ENCODE peak calls at places on chromosome 18, in four cellular contexts. X, E, V and Z are unnamed samples.

GRCh38 chr18:44761812-44762211 is 81.1 kb downstream of the SETBP1 start:
- DNase-seq in X (no peak), V (no peak), E (no peak), Z (no peak)

GRCh38 chr18:2981212-2981728 is 31.7 kb downstream of the LPIN2 start:
- DNase-seq in X (peak; percentile 72), E (peak; percentile 94), V (peak; percentile 42), Z (peak; percentile 28)

GRCh38 chr18:58529714-58530354 is 99.1 kb downstream of the ALPK2 start:
- DNase-seq in E (peak; percentile 75), V (peak; percentile 16), X (peak; percentile 24), Z (peak; percentile 60)

GRCh38 chr18:69490813-69491212 is 90.1 kb downstream of the DOK6 start:
- DNase-seq in V (peak; percentile 46), X (peak; percentile 23), E (peak; percentile 49), Z (peak; percentile 13)

GRCh38 chr18:45962461-45962860 is 4.7 kb downstream of the EPG5 start:
- DNase-seq in V (no peak), X (no peak), E (peak; percentile 87), Z (peak; percentile 45)

GRCh38 chr18:77004555-77005380 is 127.8 kb downstream of the MBP start:
- DNase-seq in X (no peak), E (no peak), V (no peak), Z (no peak)

GRCh38 chr18:4544131-4544530 is 89.0 kb upstream of the DLGAP1 start:
- DNase-seq in V (no peak), E (peak; percentile 0), X (no peak), Z (no peak)

GRCh38 chr18:34928068-34928753 is 113.0 kb upstream of the MAPRE2 start:
- DNase-seq in V (no peak), X (no peak), E (no peak), Z (no peak)

GRCh38 chr18:77346446-77346845 is 96.8 kb downstream of the GALR1 start:
- DNase-seq in E (peak; percentile 60), X (no peak), V (no peak), Z (no peak)

GRCh38 chr18:12021596-12021995 is 40.3 kb downstream of the IMPA2 start:
- DNase-seq in X (no peak), E (no peak), V (no peak), Z (no peak)

GRCh38 chr18:12868576-12868975 is 15.5 kb downstream of the PTPN2 start:
- DNase-seq in E (no peak), X (no peak), V (no peak), Z (no peak)

GRCh38 chr18:74196220-74197119 is 48.1 kb downstream of the TIMM21 start:
- DNase-seq in X (peak; percentile 15), V (no peak), E (peak; percentile 77), Z (peak; percentile 52)

GRCh38 chr18:52348209-52348608 is 8.2 kb downstream of the DCC start:
- DNase-seq in X (no peak), E (peak; percentile 7), V (no peak), Z (no peak)

GRCh38 chr18:48800877-48801727 is 149.7 kb downstream of the SMAD7 start:
- DNase-seq in E (peak; percentile 31), X (no peak), V (peak; percentile 11), Z (no peak)

GRCh38 chr18:38545071-38545470 is 979.5 kb upstream of the CELF4 start:
- DNase-seq in V (no peak), X (no peak), E (no peak), Z (no peak)

GRCh38 chr18:46335551-46336059 is 231.4 kb downstream of the HAUS1 start:
- DNase-seq in E (no peak), X (no peak), V (no peak), Z (no peak)

GRCh38 chr18:54254265-54254758 is 15.0 kb upstream of the POLI start:
- DNase-seq in E (peak; percentile 65), X (no peak), V (no peak), Z (no peak)

GRCh38 chr18:60485207-60485606 is 112.6 kb upstream of the MC4R start:
- DNase-seq in E (peak; percentile 17), V (no peak), X (no peak), Z (peak; percentile 2)

GRCh38 chr18:70422061-70422965 is 133.5 kb downstream of the SOCS6 start:
- DNase-seq in X (peak; percentile 63), E (peak; percentile 97), V (peak; percentile 92), Z (peak; percentile 76)

GRCh38 chr18:10329116-10329515 is 125.3 kb upstream of the APCDD1 start:
- DNase-seq in V (no peak), X (no peak), E (peak; percentile 4), Z (peak; percentile 8)

GRCh38 chr18:54263904-54264336 is 5.4 kb upstream of the POLI start:
- DNase-seq in X (no peak), E (no peak), V (no peak), Z (no peak)

GRCh38 chr18:28087173-28087563 is 89.8 kb downstream of the CDH2 start:
- DNase-seq in V (no peak), X (no peak), E (peak; percentile 43), Z (no peak)

GRCh38 chr18:62682396-62682795 is 32.9 kb upstream of the PHLPP1 start:
- DNase-seq in V (no peak), X (no peak), E (no peak), Z (no peak)

GRCh38 chr18:21241224-21242131 is 554 bp upstream of the GREB1L start:
- DNase-seq in V (no peak), X (no peak), E (no peak), Z (no peak)

GRCh38 chr18:35481960-35482366 is 15.8 kb downstream of the INO80C start:
- DNase-seq in E (no peak), V (no peak), X (no peak), Z (no peak)

GRCh38 chr18:6811816-6812215 is 82.3 kb downstream of the ARHGAP28 start:
- DNase-seq in E (no peak), X (no peak), V (no peak), Z (peak; percentile 20)

GRCh38 chr18:76167440-76167839 is 327.6 kb downstream of the ZNF516 start:
- DNase-seq in X (no peak), V (no peak), E (no peak), Z (no peak)

GRCh38 chr18:10771053-10771709 is 245.4 kb downstream of the NAPG start:
- DNase-seq in V (no peak), X (no peak), E (peak; percentile 3), Z (peak; percentile 38)

GRCh38 chr18:12236934-12237832 is 17.0 kb upstream of the CIDEA start:
- DNase-seq in E (peak; percentile 68), X (no peak), V (no peak), Z (no peak)

GRCh38 chr18:74869904-74870863 is 272.5 kb downstream of the ZNF407 start:
- DNase-seq in E (peak; percentile 12), X (no peak), V (no peak), Z (no peak)

GRCh38 chr18:35185771-35186170 is 55.1 kb upstream of the ZNF397 start:
- DNase-seq in E (no peak), X (no peak), V (no peak), Z (no peak)

GRCh38 chr18:74514860-74515495 is 18.8 kb downstream of the CNDP2 start:
- DNase-seq in E (no peak), V (no peak), X (no peak), Z (no peak)

GRCh38 chr18:3498705-3499451 is 48.9 kb downstream of the TGIF1 start:
- DNase-seq in X (no peak), V (no peak), E (peak; percentile 47), Z (no peak)

GRCh38 chr18:58161659-58162058 is 117.6 kb downstream of the NEDD4L start:
- DNase-seq in V (no peak), E (peak; percentile 36), X (no peak), Z (no peak)

GRCh38 chr18:12278153-12278764 is 24.1 kb downstream of the CIDEA start:
- DNase-seq in E (peak; percentile 34), X (no peak), V (no peak), Z (no peak)

GRCh38 chr18:45441110-45441842 is 174.0 kb upstream of the SLC14A2 start:
- DNase-seq in X (no peak), V (no peak), E (peak; percentile 9), Z (no peak)

GRCh38 chr18:50439460-50440015 is 64.7 kb downstream of the SKA1 start:
- DNase-seq in E (no peak), V (no peak), X (no peak), Z (no peak)
- TF ChIP-seq CTCF in E (no peak), V (no peak), X (no peak), Z (no peak)

DNA sequence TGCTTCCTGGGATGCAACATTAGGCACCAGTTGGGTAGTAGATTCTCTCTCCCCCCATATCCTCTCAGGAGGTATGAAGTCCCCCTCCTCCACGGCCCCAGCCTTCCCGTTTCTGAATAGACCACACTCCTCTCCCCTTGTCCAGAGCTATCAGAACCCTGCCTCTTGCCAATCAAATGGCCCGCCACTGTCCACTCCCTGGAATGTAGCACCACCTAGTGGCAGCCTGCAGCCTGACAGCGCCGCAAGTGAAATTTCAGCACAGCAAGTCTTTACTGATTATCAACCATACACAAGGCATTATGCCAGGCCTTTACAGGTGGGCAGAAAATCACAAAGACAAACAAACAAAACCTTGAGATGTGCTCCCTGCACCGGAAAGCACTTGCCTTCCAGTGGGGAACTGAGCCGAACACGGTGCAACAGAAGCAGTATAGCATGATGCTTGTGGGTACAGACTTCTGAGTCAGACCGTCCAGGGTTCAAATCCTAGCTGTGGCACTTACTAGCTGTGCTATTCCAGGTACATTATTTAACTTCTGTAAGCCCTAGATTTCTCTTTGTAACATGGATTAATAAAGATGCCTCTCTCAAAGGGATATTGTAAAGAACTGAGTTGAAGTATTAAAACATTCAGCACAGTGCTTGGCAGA is 174.0 kb downstream of the SMAD2 start:
- DNase-seq in X (no peak), V (no peak), E (peak; percentile 59), Z (no peak)
- TF ChIP-seq CTCF in X (peak; percentile 89), V (peak; percentile 94), E (peak; percentile 97), Z (peak; percentile 96)

DNA sequence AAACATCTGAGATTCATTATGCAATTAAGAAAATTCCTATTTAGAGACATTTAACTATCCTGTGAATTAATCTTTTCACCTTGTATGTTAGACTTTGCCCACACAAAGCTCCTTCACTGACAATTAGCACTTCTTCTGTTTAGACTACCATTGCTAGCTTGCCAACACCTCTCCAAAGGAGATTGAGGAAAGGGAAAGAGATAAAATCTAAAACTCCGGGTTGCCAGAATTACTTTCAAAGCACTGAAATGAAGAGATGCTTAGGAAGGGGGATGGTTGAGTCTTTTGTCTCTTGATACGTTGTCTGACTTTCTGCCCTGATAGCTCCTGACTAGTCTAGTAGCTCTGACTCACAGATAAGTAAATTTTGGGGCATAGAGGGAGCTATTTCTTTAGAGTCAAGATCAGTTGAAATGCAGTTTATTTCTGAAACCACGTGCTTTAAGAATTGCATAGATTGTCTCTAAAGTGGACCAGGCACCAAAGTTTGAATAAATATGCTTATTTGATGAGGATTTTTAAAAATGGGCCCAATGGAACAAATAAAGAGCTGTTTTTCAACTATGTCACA is 74.1 kb upstream of the DSEL start:
- DNase-seq in V (no peak), X (no peak), E (peak; percentile 46), Z (no peak)
- TF ChIP-seq CTCF in V (peak; percentile 19), X (peak; percentile 19), E (peak; percentile 8), Z (no peak)

DNA sequence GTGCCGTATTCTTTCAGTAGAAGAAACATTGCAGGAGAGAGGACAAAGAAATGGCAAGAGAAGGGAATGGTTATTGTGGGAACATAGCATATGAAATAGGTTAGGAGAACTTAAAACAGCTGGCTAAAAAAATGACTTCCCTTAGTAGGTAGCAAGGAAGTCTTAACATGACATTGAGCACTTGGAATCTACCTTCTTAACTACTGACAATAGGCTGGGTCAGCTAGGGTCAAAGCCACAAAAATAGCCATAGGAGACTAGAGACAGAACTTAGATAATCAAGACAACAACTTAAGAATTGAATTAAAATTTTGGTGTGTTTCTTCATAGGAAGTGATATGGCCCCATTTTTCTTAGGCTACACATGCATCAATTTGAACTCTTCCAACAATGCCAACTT is 227.9 kb downstream of the TCF4 start:
- DNase-seq in V (no peak), E (no peak), X (no peak), Z (no peak)
- TF ChIP-seq CTCF in V (no peak), E (no peak), X (no peak), Z (no peak)

GRCh38 chr18:64017870-64018269 is 48.0 kb downstream of the SERPINB8 start:
- DNase-seq in X (no peak), V (no peak), E (peak; percentile 47), Z (no peak)
- TF ChIP-seq CTCF in X (peak; percentile 59), V (peak; percentile 42), E (peak; percentile 44), Z (peak; percentile 33)